ENCODE peak calls at places on chromosomes 3 and 15, in ten cellular contexts. I is HEK293T; M is nephron progenitor cell; O is CD8-positive, alpha-beta T cell; E is H7; B is A549; V is IMR-90; W is activated CD4-positive, alpha-beta T cell treated with anti-CD3 and anti-CD28 coated beads for 24 hours; A is KBM-7; Q is HS-27A. D is an unnamed sample.

GRCh38 chr3:61938878-61939549 is 377.6 kb downstream of the PTPRG start:
- DNase-seq in I (no peak), M (no peak), O (no peak), E (no peak), B (no peak), V (no peak), W (no peak), A (no peak), Q (no peak), D (no peak)

GRCh38 chr15:53447742-53448141 is 311.7 kb downstream of the WDR72 start:
- DNase-seq in I (no peak), M (no peak), O (no peak), E (no peak), B (no peak), V (no peak), W (no peak), A (no peak), Q (no peak), D (no peak)

GRCh38 chr15:34726407-34727100 is 28.2 kb downstream of the GJD2 start:
- DNase-seq in I (no peak), M (no peak), O (no peak), E (peak), B (no peak), V (peak), W (no peak), A (no peak), Q (peak), D (no peak)

GRCh38 chr3:156817931-156818765 is 8.0 kb upstream of the LEKR1 start:
- DNase-seq in I (no peak), M (no peak), O (no peak), E (no peak), B (no peak), V (no peak), W (no peak), A (no peak), Q (no peak), D (no peak)

GRCh38 chr3:76096036-76096435 is 310.7 kb upstream of the ZNF717 start:
- DNase-seq in I (no peak), M (no peak), O (no peak), E (no peak), B (no peak), V (peak), W (no peak), A (no peak), Q (no peak), D (no peak)

GRCh38 chr15:33871911-33872760 is 96.2 kb upstream of the CHRM5 start:
- DNase-seq in I (no peak), M (no peak), O (no peak), E (no peak), B (no peak), V (peak), W (no peak), A (no peak), Q (no peak), D (no peak)

GRCh38 chr3:114179575-114179974 is 723 bp upstream of the DRD3 start:
- DNase-seq in I (no peak), M (no peak), O (no peak), E (peak), B (peak), V (peak), W (no peak), A (peak), Q (no peak), D (no peak)

GRCh38 chr3:80889643-80890042 is 871.8 kb downstream of the GBE1 start:
- DNase-seq in I (no peak), M (no peak), O (no peak), E (no peak), B (no peak), V (no peak), W (no peak), A (peak), Q (no peak), D (no peak)

GRCh38 chr3:175029828-175030227 is 170.7 kb downstream of the NAALADL2 start:
- DNase-seq in I (no peak), M (no peak), O (no peak), E (no peak), B (no peak), V (no peak), W (no peak), A (no peak), Q (no peak), D (no peak)

GRCh38 chr3:45896956-45897355 is 10.6 kb downstream of the CCR9 start:
- DNase-seq in I (no peak), M (no peak), O (no peak), E (no peak), B (no peak), V (peak), W (no peak), A (no peak), Q (no peak), D (no peak)

GRCh38 chr3:79844176-79844575 is 76.4 kb upstream of the ROBO1 start:
- DNase-seq in I (no peak), M (no peak), O (no peak), E (no peak), B (no peak), V (no peak), W (no peak), A (no peak), Q (no peak), D (no peak)

GRCh38 chr15:31484986-31485385 is 158.4 kb downstream of the KLF13 start:
- DNase-seq in I (no peak), M (no peak), O (no peak), E (no peak), B (no peak), V (no peak), W (no peak), A (no peak), Q (no peak), D (no peak)

GRCh38 chr3:188097786-188098185 is 56.2 kb upstream of the LPP start:
- DNase-seq in I (no peak), M (no peak), O (no peak), E (no peak), B (no peak), V (no peak), W (no peak), A (peak), Q (no peak), D (no peak)

GRCh38 chr3:59245879-59246501 is 196.2 kb upstream of the CFAP20DC start:
- DNase-seq in I (no peak), M (no peak), O (no peak), E (no peak), B (no peak), V (peak), W (no peak), A (no peak), Q (no peak), D (peak)

GRCh38 chr3:183254816-183255730 is 2.0 kb downstream of the B3GNT5 start:
- DNase-seq in I (peak), M (peak), O (no peak), E (peak), B (no peak), V (peak), W (no peak), A (no peak), Q (no peak), D (no peak)

GRCh38 chr3:111695584-111696213 is 100.6 kb upstream of the ZBED2 start:
- DNase-seq in I (no peak), M (no peak), O (no peak), E (no peak), B (peak), V (peak), W (no peak), A (no peak), Q (peak), D (no peak)

GRCh38 chr3:127238602-127239001 is 45.7 kb downstream of the PRR23E start:
- DNase-seq in I (no peak), M (no peak), O (no peak), E (no peak), B (no peak), V (no peak), W (no peak), A (no peak), Q (no peak), D (no peak)

GRCh38 chr3:129046037-129046731 is 14.4 kb upstream of the GP9 start:
- DNase-seq in I (no peak), M (no peak), O (peak), E (peak), B (no peak), V (no peak), W (peak), A (no peak), Q (no peak), D (no peak)

GRCh38 chr3:74033366-74033765 is 408.6 kb upstream of the PDZRN3 start:
- DNase-seq in I (no peak), M (no peak), O (no peak), E (no peak), B (no peak), V (no peak), W (no peak), A (no peak), Q (no peak), D (no peak)

GRCh38 chr15:36428102-36428845 is 151.2 kb upstream of the CDIN1 start:
- DNase-seq in I (no peak), M (no peak), O (no peak), E (no peak), B (peak), V (peak), W (no peak), A (no peak), Q (peak), D (peak)

GRCh38 chr15:70170096-70170699 is 72.5 kb upstream of the TLE3 start:
- DNase-seq in I (no peak), M (no peak), O (no peak), E (no peak), B (no peak), V (no peak), W (no peak), A (no peak), Q (no peak), D (no peak)

GRCh38 chr3:195137638-195138588 is 133.0 kb downstream of the XXYLT1 start:
- DNase-seq in I (no peak), M (no peak), O (no peak), E (no peak), B (no peak), V (no peak), W (no peak), A (no peak), Q (no peak), D (no peak)

GRCh38 chr15:81859737-81860516 is 185.9 kb downstream of the MEX3B start:
- DNase-seq in I (no peak), M (no peak), O (no peak), E (no peak), B (no peak), V (no peak), W (no peak), A (no peak), Q (no peak), D (no peak)

GRCh38 chr3:121018917-121019321 is 110.9 kb downstream of the STXBP5L start:
- DNase-seq in I (no peak), M (no peak), O (no peak), E (no peak), B (no peak), V (no peak), W (no peak), A (no peak), Q (no peak), D (no peak)

GRCh38 chr3:149723781-149724180 is 28.5 kb downstream of the COMMD2 start:
- DNase-seq in I (no peak), M (no peak), O (no peak), E (no peak), B (no peak), V (no peak), W (no peak), A (no peak), Q (no peak), D (no peak)

GRCh38 chr15:20349774-20350498 is 191.7 kb downstream of the GOLGA6L6 start:
- DNase-seq in I (no peak), M (no peak), O (no peak), E (peak), B (peak), V (no peak), W (no peak), A (no peak), Q (no peak), D (no peak)

GRCh38 chr15:65286069-65286703 is 497 bp downstream of the PARP16 start:
- DNase-seq in I (peak), M (peak), O (peak), E (peak), B (peak), V (no peak), W (no peak), A (no peak), Q (no peak), D (no peak)

GRCh38 chr15:66472176-66472999 is 25.2 kb downstream of the SNAPC5 start:
- DNase-seq in I (no peak), M (no peak), O (peak), E (no peak), B (no peak), V (peak), W (no peak), A (no peak), Q (peak), D (no peak)

GRCh38 chr15:78810377-78811123 is 714 bp downstream of the ADAMTS7 start:
- DNase-seq in I (peak), M (peak), O (no peak), E (peak), B (peak), V (peak), W (no peak), A (peak), Q (no peak), D (no peak)

GRCh38 chr3:59540696-59541095 is 490.9 kb upstream of the CFAP20DC start:
- DNase-seq in I (no peak), M (no peak), O (no peak), E (no peak), B (no peak), V (no peak), W (no peak), A (no peak), Q (no peak), D (no peak)

GRCh38 chr3:129308636-129309035 is 30.0 kb downstream of the HMCES start:
- DNase-seq in I (no peak), M (no peak), O (no peak), E (no peak), B (no peak), V (no peak), W (no peak), A (no peak), Q (no peak), D (no peak)

D was measured in T1000.